ENCODE peak calls at places on chromosomes 11 and 22, in eight cellular contexts. J, S, C, Y, A, Q, D and V are unnamed samples.

GRCh38 chr22:19708323-19709011 is 5.8 kb upstream of the SEPTIN5 start:
- DNase-seq in Q (peak; percentile 48), A (peak; percentile 68), Y (no peak), C (no peak), J (no peak), S (no peak), D (no peak), V (no peak)

GRCh38 chr11:108601150-108601549 is 7.6 kb upstream of the EXPH5 start:
- DNase-seq in D (peak; percentile 11), J (no peak), Q (no peak), Y (no peak), S (no peak), C (no peak), A (no peak), V (no peak)

GRCh38 chr11:71563401-71563800 is 2.0 kb upstream of the KRTAP5-10 start:
- DNase-seq in J (peak; percentile 30), A (no peak), Q (no peak), C (peak; percentile 23), D (peak; percentile 34), S (peak; percentile 25), Y (peak; percentile 47), V (no peak)

GRCh38 chr11:104093426-104094280 is 57.2 kb downstream of the DDI1 start:
- DNase-seq in D (no peak), Q (no peak), C (no peak), S (no peak), J (no peak), Y (no peak), A (no peak), V (no peak)

GRCh38 chr11:68213135-68213515 is at the start of gene KMT5B:
- DNase-seq in D (peak; percentile 63), C (peak; percentile 83), Q (peak; percentile 75), A (no peak), S (peak; percentile 66), J (peak; percentile 23), Y (peak; percentile 70), V (no peak)

GRCh38 chr11:58926695-58927094 is 12.6 kb upstream of the GLYATL1 start:
- DNase-seq in J (no peak), Q (no peak), Y (no peak), C (no peak), A (no peak), S (no peak), D (peak; percentile 23), V (no peak)

GRCh38 chr11:95556342-95557151 is 233.0 kb downstream of the FAM76B start:
- DNase-seq in Q (no peak), S (no peak), D (peak; percentile 88), Y (no peak), C (no peak), J (no peak), A (no peak), V (no peak)

GRCh38 chr11:108500721-108501120 is 2.5 kb upstream of the POGLUT3 start:
- DNase-seq in C (no peak), A (no peak), J (no peak), Q (no peak), Y (no peak), D (no peak), S (no peak), V (no peak)

GRCh38 chr11:103681855-103682254 is 354.6 kb upstream of the DDI1 start:
- DNase-seq in J (no peak), A (no peak), D (no peak), Q (no peak), S (no peak), C (no peak), Y (no peak), V (no peak)

GRCh38 chr11:100727410-100727809 is 40.3 kb downstream of the ARHGAP42 start:
- DNase-seq in A (no peak), J (no peak), Y (no peak), C (no peak), S (no peak), Q (no peak), D (no peak), V (no peak)

GRCh38 chr11:65316979-65317786 is 2.5 kb downstream of the CDC42EP2 start:
- DNase-seq in A (peak; percentile 91), J (peak; percentile 70), C (peak; percentile 37), D (peak; percentile 73), S (no peak), Y (peak; percentile 82), Q (no peak), V (no peak)

DNA sequence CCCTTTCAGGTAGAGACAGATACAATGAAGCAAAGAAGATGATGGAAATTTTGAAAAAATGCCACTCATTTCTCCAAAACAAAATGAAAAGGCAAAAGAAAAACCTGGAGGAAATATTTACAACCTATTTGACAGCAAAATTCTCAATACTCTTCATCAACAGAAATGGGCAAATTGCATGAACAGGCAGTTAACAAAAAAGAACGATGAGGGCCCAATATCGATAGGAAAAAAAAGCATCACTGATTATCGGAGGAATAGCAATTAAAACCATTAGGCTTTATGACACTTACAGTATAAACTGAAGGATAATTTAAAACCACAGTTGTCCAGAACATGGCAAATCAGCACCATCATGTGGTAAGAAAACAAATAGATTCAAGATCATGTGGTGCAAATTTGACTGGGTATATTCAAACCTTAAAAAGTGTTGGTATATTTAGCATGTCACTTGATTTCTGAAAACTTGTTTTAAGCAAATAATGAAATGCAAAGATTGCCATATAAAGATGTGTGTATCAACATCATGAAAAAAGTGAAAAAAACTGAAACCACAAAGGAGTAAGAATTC is 222.9 kb downstream of the BRD1 start:
- DNase-seq in Q (no peak), C (no peak), S (no peak), Y (no peak), A (no peak), J (no peak), D (no peak), V (no peak)
- TF ChIP-seq CTCF in Q (no peak), C (no peak), S (no peak), Y (no peak), A (no peak), J (no peak), D (no peak), V (no peak)

GRCh38 chr11:47981667-47982404 is 1.5 kb downstream of the PTPRJ start:
- DNase-seq in S (no peak), C (no peak), Q (no peak), D (no peak), J (no peak), Y (peak; percentile 59), A (no peak), V (peak; percentile 62)

GRCh38 chr11:47980093-47980906 is at the start of gene PTPRJ:
- DNase-seq in D (peak; percentile 57), Q (peak; percentile 74), A (peak; percentile 73), S (peak; percentile 51), Y (peak; percentile 77), C (peak; percentile 86), J (peak; percentile 53), V (peak; percentile 45)

GRCh38 chr11:47979378-47980092 is 824 bp upstream of the PTPRJ start:
- DNase-seq in C (peak; percentile 35), Y (no peak), J (no peak), Q (no peak), D (no peak), A (no peak), S (no peak), V (no peak)

GRCh38 chr11:47983464-47984397 is 3.4 kb downstream of the PTPRJ start:
- DNase-seq in S (no peak), D (peak; percentile 73), Y (no peak), Q (no peak), A (no peak), C (no peak), J (no peak), V (no peak)

GRCh38 chr11:47980907-47981621 is 705 bp downstream of the PTPRJ start:
- DNase-seq in D (peak; percentile 61), A (peak; percentile 72), J (peak; percentile 43), S (peak; percentile 63), C (peak; percentile 74), Q (no peak), Y (peak; percentile 72), V (no peak)
- TF ChIP-seq CTCF in D (peak; percentile 17), A (peak; percentile 19), J (no peak), S (peak; percentile 35), C (no peak), Q (peak; percentile 21), Y (peak; percentile 14), V (no peak)

DNA sequence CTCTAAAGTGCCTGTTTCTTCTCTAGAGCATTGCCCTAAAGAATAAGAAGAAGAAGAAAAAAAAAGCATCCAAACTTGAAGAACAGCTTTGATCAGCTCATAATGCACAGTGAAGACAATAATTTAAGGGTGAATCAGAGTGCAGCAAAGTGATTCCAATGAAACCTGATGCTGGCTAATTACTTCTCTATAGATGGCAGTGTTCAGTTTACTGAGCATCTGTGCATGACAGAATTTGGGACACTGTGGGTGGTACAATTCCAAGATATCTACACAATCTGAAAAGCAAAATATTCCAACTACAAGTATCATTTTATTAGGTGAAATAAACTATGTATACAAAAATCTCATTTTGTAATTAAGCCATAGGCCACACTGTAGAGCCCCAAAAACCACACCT is 450.5 kb upstream of the CCDC90B start:
- DNase-seq in J (no peak), C (no peak), D (no peak), Q (no peak), Y (no peak), A (no peak), S (no peak), V (no peak)
- TF ChIP-seq CTCF in J (no peak), C (no peak), D (no peak), Q (no peak), Y (no peak), A (no peak), S (no peak), V (no peak)

GRCh38 chr11:130826572-130826971 is 89.7 kb downstream of the SNX19 start:
- DNase-seq in J (no peak), D (no peak), Y (no peak), S (no peak), A (no peak), Q (peak; percentile 75), C (no peak), V (no peak)
- TF ChIP-seq CTCF in J (no peak), D (no peak), Y (no peak), S (no peak), A (no peak), Q (no peak), C (no peak), V (no peak)

GRCh38 chr11:119486691-119487259 is 63.8 kb upstream of the THY1 start:
- DNase-seq in J (no peak), S (no peak), A (no peak), Q (peak; percentile 37), Y (peak; percentile 33), D (no peak), C (no peak), V (no peak)

GRCh38 chr11:119486016-119486415 is 63.0 kb upstream of the THY1 start:
- DNase-seq in S (no peak), A (no peak), C (no peak), Q (no peak), D (no peak), Y (peak; percentile 10), J (no peak), V (no peak)

GRCh38 chr11:119483341-119483880 is 60.4 kb upstream of the THY1 start:
- DNase-seq in A (peak; percentile 32), Q (peak; percentile 48), S (no peak), C (no peak), J (no peak), D (no peak), Y (peak; percentile 22), V (no peak)

GRCh38 chr11:119483881-119484371 is 61.0 kb upstream of the THY1 start:
- DNase-seq in D (no peak), J (no peak), Q (peak; percentile 50), Y (peak; percentile 28), A (no peak), C (no peak), S (no peak), V (no peak)

GRCh38 chr11:119484741-119485605 is 62.0 kb upstream of the THY1 start:
- DNase-seq in A (no peak), Y (peak; percentile 31), S (no peak), D (no peak), Q (peak; percentile 59), C (peak; percentile 38), J (no peak), V (no peak)
- TF ChIP-seq CTCF in A (no peak), Y (no peak), S (peak; percentile 50), D (peak; percentile 15), Q (no peak), C (no peak), J (no peak), V (no peak)

GRCh38 chr11:119863811-119864601 is 135.0 kb upstream of the NECTIN1 start:
- DNase-seq in C (peak; percentile 24), S (no peak), D (no peak), A (no peak), Y (peak; percentile 86), J (no peak), Q (no peak), V (no peak)
- TF ChIP-seq CTCF in C (no peak), S (no peak), D (no peak), A (no peak), Y (no peak), J (no peak), Q (no peak), V (no peak)